ENCODE peak calls at places on chromosomes 5 and 9, in six cellular contexts. R, B, J, X, F and O are unnamed samples.

GRCh38 chr9:129250786-129251185 is 72.7 kb upstream of the IER5L start:
- DNase-seq in R (no peak), B (no peak), J (peak; percentile 50), X (no peak), F (no peak), O (no peak)

GRCh38 chr5:58262226-58262625 is 197.7 kb downstream of the PLK2 start:
- DNase-seq in R (no peak), B (no peak), J (no peak), X (no peak), F (no peak), O (no peak)

GRCh38 chr9:109780453-109781033 is 545 bp downstream of the PALM2AKAP2 start:
- DNase-seq in R (no peak), B (no peak), J (peak; percentile 31), X (no peak), F (no peak), O (no peak)

GRCh38 chr9:33906769-33907168 is 89.8 kb downstream of the UBE2R2 start:
- DNase-seq in R (no peak), B (no peak), J (no peak), X (no peak), F (no peak), O (no peak)

GRCh38 chr9:129571298-129572051 is 49.4 kb downstream of the C9orf50 start:
- DNase-seq in R (no peak), B (no peak), J (no peak), X (no peak), F (no peak), O (no peak)

GRCh38 chr5:1931590-1932138 is 48.9 kb upstream of the IRX4 start:
- DNase-seq in R (peak; percentile 45), B (no peak), J (peak; percentile 16), X (no peak), F (no peak), O (no peak)

GRCh38 chr9:104025109-104025508 is 69.0 kb upstream of the SMC2 start:
- DNase-seq in R (no peak), B (no peak), J (peak; percentile 74), X (no peak), F (no peak), O (no peak)

GRCh38 chr5:9892696-9893095 is 262.5 kb upstream of the TAS2R1 start:
- DNase-seq in R (no peak), B (no peak), J (no peak), X (no peak), F (no peak), O (no peak)

GRCh38 chr9:107755267-107755666 is 265.7 kb upstream of the KLF4 start:
- DNase-seq in R (no peak), B (no peak), J (peak; percentile 73), X (no peak), F (no peak), O (no peak)

GRCh38 chr9:138077126-138077525 is 199.5 kb downstream of the CACNA1B start:
- DNase-seq in R (no peak), B (no peak), J (no peak), X (no peak), F (no peak), O (no peak)

GRCh38 chr5:150293091-150293941 is 3.7 kb upstream of the CAMK2A start:
- DNase-seq in R (no peak), B (no peak), J (no peak), X (no peak), F (no peak), O (no peak)

GRCh38 chr5:122755740-122756139 is 19.1 kb upstream of the SNX2 start:
- DNase-seq in R (no peak), B (no peak), J (no peak), X (no peak), F (no peak), O (no peak)

GRCh38 chr5:20958641-20959040 is 970.6 kb upstream of the CDH18 start:
- DNase-seq in R (no peak), B (no peak), J (no peak), X (no peak), F (no peak), O (no peak)

GRCh38 chr9:38075272-38075671 is 6.2 kb upstream of the SHB start:
- DNase-seq in R (no peak), B (no peak), J (no peak), X (no peak), F (no peak), O (no peak)

GRCh38 chr5:66230551-66230950 is 86.5 kb downstream of the SREK1 start:
- DNase-seq in R (no peak), B (no peak), J (no peak), X (no peak), F (no peak), O (no peak)

GRCh38 chr9:105421154-105421553 is 26.7 kb upstream of the FSD1L start:
- DNase-seq in R (no peak), B (no peak), J (no peak), X (no peak), F (no peak), O (no peak)

GRCh38 chr9:133945314-133945975 is 46.7 kb downstream of the VAV2 start:
- DNase-seq in R (peak; percentile 20), B (no peak), J (no peak), X (no peak), F (peak; percentile 92), O (no peak)

GRCh38 chr5:54639621-54640020 is 122.1 kb downstream of the SNX18 start:
- DNase-seq in R (no peak), B (no peak), J (no peak), X (no peak), F (no peak), O (no peak)

GRCh38 chr9:2411459-2412215 is 209.9 kb upstream of the VLDLR start:
- DNase-seq in R (no peak), B (no peak), J (no peak), X (peak; percentile 33), F (no peak), O (no peak)

GRCh38 chr5:110356687-110357086 is 369.8 kb downstream of the TMEM232 start:
- DNase-seq in R (no peak), B (no peak), J (no peak), X (no peak), F (no peak), O (no peak)

GRCh38 chr5:141811287-141812155 is 66.7 kb downstream of the PCDH1 start:
- DNase-seq in R (no peak), B (no peak), J (no peak), X (no peak), F (peak; percentile 33), O (no peak)

GRCh38 chr5:43041669-43042175 is 1.6 kb upstream of the ANXA2R start:
- DNase-seq in R (peak; percentile 37), B (peak; percentile 41), J (peak; percentile 57), X (no peak), F (peak; percentile 81), O (peak; percentile 86)

GRCh38 chr5:62305358-62305714 is 670 bp upstream of the KIF2A start:
- DNase-seq in R (no peak), B (no peak), J (no peak), X (no peak), F (no peak), O (no peak)

GRCh38 chr9:134879664-134880483 is 736 bp upstream of the FCN2 start:
- DNase-seq in R (no peak), B (peak; percentile 4), J (no peak), X (no peak), F (no peak), O (no peak)

GRCh38 chr5:2740051-2740848 is 11.2 kb downstream of the IRX2 start:
- DNase-seq in R (no peak), B (no peak), J (peak; percentile 29), X (no peak), F (no peak), O (no peak)

GRCh38 chr5:170546257-170546656 is 42.4 kb downstream of the KCNIP1 start:
- DNase-seq in R (peak; percentile 69), B (no peak), J (no peak), X (no peak), F (no peak), O (no peak)

GRCh38 chr9:121769939-121770338 is 118.5 kb downstream of the DAB2IP start:
- DNase-seq in R (peak; percentile 20), B (no peak), J (no peak), X (no peak), F (no peak), O (no peak)